ENCODE peak calls at places on chromosomes 5 and 9, in six cellular contexts. One of them, this sample, is unnamed.

GRCh38 chr9:34405719-34406118 is 29.0 kb upstream of the MYORG start:
- DNase-seq in H9: no peak
- DNase-seq in mesendoderm: no peak
- DNase-seq in H1: no peak
- DNase-seq in mesenchymal stem cell: peak; percentile 24
- DNase-seq in trophoblast cell: no peak
- DNase-seq in this sample: peak; percentile 71

GRCh38 chr9:91346644-91347043 is 15.1 kb downstream of the AUH start:
- DNase-seq in H9: no peak
- DNase-seq in mesendoderm: no peak
- DNase-seq in H1: no peak
- DNase-seq in mesenchymal stem cell: peak; percentile 42
- DNase-seq in trophoblast cell: no peak
- DNase-seq in this sample: peak; percentile 46

GRCh38 chr5:2205185-2205585 is 322.5 kb upstream of the IRX4 start:
- DNase-seq in H9: no peak
- DNase-seq in mesendoderm: no peak
- DNase-seq in H1: no peak
- DNase-seq in mesenchymal stem cell: no peak
- DNase-seq in trophoblast cell: no peak
- DNase-seq in this sample: no peak

GRCh38 chr5:21834863-21835262 is 1018.3 kb downstream of the CDH12 start:
- DNase-seq in H9: no peak
- DNase-seq in mesendoderm: peak; percentile 14
- DNase-seq in H1: no peak
- DNase-seq in mesenchymal stem cell: no peak
- DNase-seq in trophoblast cell: no peak
- DNase-seq in this sample: no peak

GRCh38 chr5:19406576-19407365 is 581.2 kb downstream of the CDH18 start:
- DNase-seq in H9: no peak
- DNase-seq in mesendoderm: no peak
- DNase-seq in H1: no peak
- DNase-seq in mesenchymal stem cell: no peak
- DNase-seq in trophoblast cell: no peak
- DNase-seq in this sample: no peak

GRCh38 chr9:116566677-116567488 is 120.2 kb upstream of the TRIM32 start:
- DNase-seq in H9: no peak
- DNase-seq in mesendoderm: no peak
- DNase-seq in H1: no peak
- DNase-seq in mesenchymal stem cell: peak; percentile 75
- DNase-seq in trophoblast cell: no peak
- DNase-seq in this sample: peak; percentile 63

GRCh38 chr9:1845421-1845820 is 169.7 kb upstream of the SMARCA2 start:
- DNase-seq in H9: no peak
- DNase-seq in mesendoderm: no peak
- DNase-seq in H1: no peak
- DNase-seq in mesenchymal stem cell: no peak
- DNase-seq in trophoblast cell: no peak
- DNase-seq in this sample: no peak

GRCh38 chr5:138033916-138034315 is 1.0 kb upstream of the FAM13B start:
- DNase-seq in H9: no peak
- DNase-seq in mesendoderm: peak; percentile 49
- DNase-seq in H1: no peak
- DNase-seq in mesenchymal stem cell: peak; percentile 77
- DNase-seq in trophoblast cell: peak; percentile 44
- DNase-seq in this sample: peak; percentile 51

GRCh38 chr9:86943223-86943870 is 4.0 kb downstream of the GAS1 start:
- DNase-seq in H9: no peak
- DNase-seq in mesendoderm: no peak
- DNase-seq in H1: no peak
- DNase-seq in mesenchymal stem cell: peak; percentile 58
- DNase-seq in trophoblast cell: no peak
- DNase-seq in this sample: no peak

GRCh38 chr5:77390795-77391194 is 101.3 kb downstream of the WDR41 start:
- DNase-seq in H9: no peak
- DNase-seq in mesendoderm: no peak
- DNase-seq in H1: no peak
- DNase-seq in mesenchymal stem cell: no peak
- DNase-seq in trophoblast cell: peak; percentile 94
- DNase-seq in this sample: peak; percentile 69

GRCh38 chr5:172725273-172725672 is 45.7 kb downstream of the DUSP1 start:
- DNase-seq in H9: no peak
- DNase-seq in mesendoderm: no peak
- DNase-seq in H1: no peak
- DNase-seq in mesenchymal stem cell: no peak
- DNase-seq in trophoblast cell: no peak
- DNase-seq in this sample: no peak

GRCh38 chr5:76402880-76403712 is at the start of gene IQGAP2:
- DNase-seq in H9: peak; percentile 74
- DNase-seq in mesendoderm: peak; percentile 84
- DNase-seq in H1: peak; percentile 88
- DNase-seq in mesenchymal stem cell: peak; percentile 76
- DNase-seq in trophoblast cell: peak; percentile 69
- DNase-seq in this sample: peak; percentile 34

GRCh38 chr5:72015103-72015548 is 92.1 kb upstream of the MAP1B start:
- DNase-seq in H9: no peak
- DNase-seq in mesendoderm: no peak
- DNase-seq in H1: no peak
- DNase-seq in mesenchymal stem cell: peak; percentile 36
- DNase-seq in trophoblast cell: no peak
- DNase-seq in this sample: peak; percentile 56

GRCh38 chr9:110591526-110591925 is 12.0 kb upstream of the SVEP1 start:
- DNase-seq in H9: no peak
- DNase-seq in mesendoderm: peak; percentile 79
- DNase-seq in H1: no peak
- DNase-seq in mesenchymal stem cell: peak; percentile 69
- DNase-seq in trophoblast cell: peak; percentile 91
- DNase-seq in this sample: peak; percentile 49

GRCh38 chr9:38298904-38299303 is 93.6 kb upstream of the ALDH1B1 start:
- DNase-seq in H9: no peak
- DNase-seq in mesendoderm: no peak
- DNase-seq in H1: no peak
- DNase-seq in mesenchymal stem cell: no peak
- DNase-seq in trophoblast cell: no peak
- DNase-seq in this sample: no peak

GRCh38 chr5:29614202-29614601 is 1579.3 kb upstream of the CDH6 start:
- DNase-seq in H9: no peak
- DNase-seq in mesendoderm: no peak
- DNase-seq in H1: no peak
- DNase-seq in mesenchymal stem cell: no peak
- DNase-seq in trophoblast cell: no peak
- DNase-seq in this sample: no peak

GRCh38 chr9:117290809-117291208 is 124.0 kb downstream of the ASTN2 start:
- DNase-seq in H9: no peak
- DNase-seq in mesendoderm: no peak
- DNase-seq in H1: no peak
- DNase-seq in mesenchymal stem cell: no peak
- DNase-seq in trophoblast cell: no peak
- DNase-seq in this sample: peak; percentile 4

GRCh38 chr5:93583799-93584530 is 943 bp downstream of the NR2F1 start:
- DNase-seq in H9: no peak
- DNase-seq in mesendoderm: peak; percentile 79
- DNase-seq in H1: no peak
- DNase-seq in mesenchymal stem cell: peak; percentile 56
- DNase-seq in trophoblast cell: peak; percentile 57
- DNase-seq in this sample: peak; percentile 47

GRCh38 chr5:6819521-6819920 is 106.3 kb downstream of the TENT4A start:
- DNase-seq in H9: no peak
- DNase-seq in mesendoderm: peak; percentile 44
- DNase-seq in H1: no peak
- DNase-seq in mesenchymal stem cell: no peak
- DNase-seq in trophoblast cell: no peak
- DNase-seq in this sample: no peak

GRCh38 chr5:83567741-83568530 is 96.4 kb downstream of the VCAN start:
- DNase-seq in H9: no peak
- DNase-seq in mesendoderm: peak; percentile 57
- DNase-seq in H1: no peak
- DNase-seq in mesenchymal stem cell: peak; percentile 72
- DNase-seq in trophoblast cell: peak; percentile 82
- DNase-seq in this sample: peak; percentile 93

GRCh38 chr9:6896562-6896961 is 138.8 kb downstream of the KDM4C start:
- DNase-seq in H9: no peak
- DNase-seq in mesendoderm: no peak
- DNase-seq in H1: no peak
- DNase-seq in mesenchymal stem cell: no peak
- DNase-seq in trophoblast cell: no peak
- DNase-seq in this sample: peak; percentile 34

GRCh38 chr9:136980669-136981478 is 1.9 kb upstream of the LCNL1 start:
- DNase-seq in H9: no peak
- DNase-seq in mesendoderm: no peak
- DNase-seq in H1: no peak
- DNase-seq in mesenchymal stem cell: no peak
- DNase-seq in trophoblast cell: no peak
- DNase-seq in this sample: no peak

GRCh38 chr9:136977223-136978072 is at the start of gene PTGDS:
- DNase-seq in H9: no peak
- DNase-seq in mesendoderm: no peak
- DNase-seq in H1: no peak
- DNase-seq in mesenchymal stem cell: peak; percentile 54
- DNase-seq in trophoblast cell: no peak
- DNase-seq in this sample: peak; percentile 13

GRCh38 chr9:136979769-136980587 is 2.7 kb downstream of the PTGDS start:
- DNase-seq in H9: no peak
- DNase-seq in mesendoderm: peak; percentile 46
- DNase-seq in H1: no peak
- DNase-seq in mesenchymal stem cell: no peak
- DNase-seq in trophoblast cell: no peak
- DNase-seq in this sample: no peak

GRCh38 chr9:136978865-136979544 is 1.7 kb downstream of the PTGDS start:
- DNase-seq in H9: no peak
- DNase-seq in mesendoderm: no peak
- DNase-seq in H1: no peak
- DNase-seq in mesenchymal stem cell: no peak
- DNase-seq in trophoblast cell: no peak
- DNase-seq in this sample: no peak

GRCh38 chr9:136978073-136978864 is 965 bp downstream of the PTGDS start:
- DNase-seq in H9: peak; percentile 94
- DNase-seq in mesendoderm: peak; percentile 77
- DNase-seq in H1: peak; percentile 98
- DNase-seq in mesenchymal stem cell: peak; percentile 66
- DNase-seq in trophoblast cell: peak; percentile 50
- DNase-seq in this sample: peak; percentile 25
- H2BK120ac ChIP-seq in H9: no peak overlapping the region
- H2BK120ac ChIP-seq in mesendoderm: no peak overlapping the region
- H2BK120ac ChIP-seq in H1: no peak overlapping the region
- H2BK120ac ChIP-seq in mesenchymal stem cell: no peak overlapping the region
- H2BK120ac ChIP-seq in trophoblast cell: no peak overlapping the region
- H2BK120ac ChIP-seq in this sample: peak overlapping the region; percentile 10

GRCh38 chr5:139389701-139390638 is at the start of gene MZB1:
- DNase-seq in H9: no peak
- DNase-seq in mesendoderm: no peak
- DNase-seq in H1: no peak
- DNase-seq in mesenchymal stem cell: no peak
- DNase-seq in trophoblast cell: no peak
- DNase-seq in this sample: no peak
- H2BK120ac ChIP-seq in H9: no peak within 1 kb of the TSS
- H2BK120ac ChIP-seq in mesendoderm: no peak within 1 kb of the TSS
- H2BK120ac ChIP-seq in H1: no peak within 1 kb of the TSS
- H2BK120ac ChIP-seq in mesenchymal stem cell: no peak within 1 kb of the TSS
- H2BK120ac ChIP-seq in trophoblast cell: no peak within 1 kb of the TSS
- H2BK120ac ChIP-seq in this sample: no peak within 1 kb of the TSS

GRCh38 chr5:148956632-148957385 is 106.1 kb downstream of the SH3TC2 start:
- DNase-seq in H9: peak; percentile 84
- DNase-seq in mesendoderm: peak; percentile 95
- DNase-seq in H1: no peak
- DNase-seq in mesenchymal stem cell: no peak
- DNase-seq in trophoblast cell: peak; percentile 13
- DNase-seq in this sample: peak; percentile 49

GRCh38 chr5:148951612-148952011 is 111.2 kb downstream of the SH3TC2 start:
- DNase-seq in H9: peak; percentile 45
- DNase-seq in mesendoderm: no peak
- DNase-seq in H1: no peak
- DNase-seq in mesenchymal stem cell: no peak
- DNase-seq in trophoblast cell: no peak
- DNase-seq in this sample: no peak

GRCh38 chr5:148949871-148950863 is 112.7 kb downstream of the SH3TC2 start:
- DNase-seq in H9: no peak
- DNase-seq in mesendoderm: peak; percentile 67
- DNase-seq in H1: no peak
- DNase-seq in mesenchymal stem cell: no peak
- DNase-seq in trophoblast cell: no peak
- DNase-seq in this sample: no peak

GRCh38 chr5:148952097-148952828 is 110.6 kb downstream of the SH3TC2 start:
- DNase-seq in H9: no peak
- DNase-seq in mesendoderm: no peak
- DNase-seq in H1: no peak
- DNase-seq in mesenchymal stem cell: no peak
- DNase-seq in trophoblast cell: no peak
- DNase-seq in this sample: no peak

DNA sequence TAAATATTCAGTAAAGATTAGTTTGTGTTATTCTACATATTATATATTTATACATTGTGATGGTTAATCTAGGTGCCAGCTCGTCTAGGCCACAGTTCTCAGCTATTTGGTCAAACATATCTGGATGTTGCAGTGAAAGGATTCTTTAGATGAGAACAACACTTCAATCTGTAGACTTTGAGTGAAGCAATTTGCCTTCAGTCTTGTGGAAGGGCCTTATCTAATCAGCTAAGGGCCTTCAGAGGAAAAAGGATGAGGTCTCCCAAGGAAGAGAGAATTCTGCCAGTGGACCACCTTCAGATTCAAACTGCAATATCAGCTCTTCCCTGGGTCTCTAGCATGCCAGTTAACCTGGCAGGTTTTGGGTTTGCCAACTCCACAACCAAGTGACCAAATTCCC is 112.0 kb downstream of the SH3TC2 start:
- DNase-seq in H9: no peak
- DNase-seq in mesendoderm: peak; percentile 64
- DNase-seq in H1: no peak
- DNase-seq in mesenchymal stem cell: no peak
- DNase-seq in trophoblast cell: no peak
- DNase-seq in this sample: no peak
- H2BK120ac ChIP-seq in H9: no peak overlapping the region
- H2BK120ac ChIP-seq in mesendoderm: no peak overlapping the region
- H2BK120ac ChIP-seq in H1: no peak overlapping the region
- H2BK120ac ChIP-seq in mesenchymal stem cell: no peak overlapping the region
- H2BK120ac ChIP-seq in trophoblast cell: no peak overlapping the region
- H2BK120ac ChIP-seq in this sample: no peak overlapping the region

DNA sequence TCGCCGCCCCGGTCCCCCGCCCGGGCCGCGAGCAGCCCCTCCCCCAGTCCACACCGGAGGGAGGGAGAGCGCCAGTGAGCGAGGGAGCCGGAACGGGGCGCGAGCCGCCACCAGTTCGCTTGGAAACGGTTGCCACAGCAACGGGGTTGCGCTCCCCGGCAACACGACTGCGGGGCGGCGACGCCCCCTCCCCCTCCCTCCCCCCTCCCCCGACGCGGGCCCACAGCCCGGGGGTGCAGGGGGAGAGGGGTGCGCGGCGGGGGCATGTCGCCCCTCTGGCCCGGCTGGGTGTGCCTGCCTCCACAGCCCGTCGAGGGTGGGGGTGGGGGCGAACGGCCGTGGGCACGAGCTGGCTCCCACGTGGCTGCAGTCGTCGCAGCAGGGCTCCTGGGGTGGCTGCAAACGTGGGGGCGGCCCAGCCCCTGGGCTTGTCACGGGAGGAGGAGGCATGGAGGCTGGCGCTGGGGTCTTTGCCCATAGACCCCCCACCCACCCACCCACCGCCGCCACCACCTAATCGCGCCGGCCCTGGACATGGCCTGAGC is 524 bp downstream of the PRR7 start:
- DNase-seq in H9: peak; percentile 76
- DNase-seq in mesendoderm: peak; percentile 76
- DNase-seq in H1: peak; percentile 82
- DNase-seq in mesenchymal stem cell: peak; percentile 57
- DNase-seq in trophoblast cell: no peak
- DNase-seq in this sample: peak; percentile 25
- H2BK120ac ChIP-seq in H9: no peak overlapping the region
- H2BK120ac ChIP-seq in mesendoderm: no peak overlapping the region
- H2BK120ac ChIP-seq in H1: no peak overlapping the region
- H2BK120ac ChIP-seq in mesenchymal stem cell: peak overlapping the region; percentile 11
- H2BK120ac ChIP-seq in trophoblast cell: no peak overlapping the region
- H2BK120ac ChIP-seq in this sample: no peak overlapping the region

This sample was measured in IMR-90.